ENCODE peak calls at places on chromosomes 13 and 19, in six cellular contexts. P, K, S, U, M and V are unnamed samples.

GRCh38 chr19:53192771-53193533 is at the start of gene ZNF665:
- DNase-seq in P (peak; percentile 96), K (peak; percentile 89), S (peak; percentile 73), U (peak; percentile 56), M (peak; percentile 90), V (peak; percentile 87)

GRCh38 chr19:10884273-10884672 is 12.9 kb downstream of the CARM1 start:
- DNase-seq in P (no peak), K (peak; percentile 72), S (no peak), U (no peak), M (no peak), V (no peak)

GRCh38 chr13:111204438-111205177 is 89.5 kb downstream of the ARHGEF7 start:
- DNase-seq in P (no peak), K (peak; percentile 48), S (no peak), U (no peak), M (no peak), V (no peak)

GRCh38 chr13:65292488-65292901 is 1937.6 kb downstream of the PCDH9 start:
- DNase-seq in P (no peak), K (no peak), S (no peak), U (no peak), M (peak; percentile 8), V (no peak)

GRCh38 chr13:28059214-28059613 is 41.2 kb downstream of the FLT3 start:
- DNase-seq in P (no peak), K (no peak), S (peak; percentile 1), U (peak; percentile 23), M (peak; percentile 2), V (no peak)

GRCh38 chr13:105660550-105660949 is 874.9 kb downstream of the EFNB2 start:
- DNase-seq in P (no peak), K (no peak), S (no peak), U (no peak), M (no peak), V (no peak)

GRCh38 chr13:29607465-29607864 is 12.0 kb upstream of the SLC7A1 start:
- DNase-seq in P (no peak), K (no peak), S (no peak), U (no peak), M (no peak), V (no peak)

GRCh38 chr19:7391218-7391670 is 42.5 kb downstream of the ARHGEF18 start:
- DNase-seq in P (no peak), K (no peak), S (no peak), U (no peak), M (no peak), V (no peak)

GRCh38 chr13:79227418-79227817 is 178.6 kb downstream of the RBM26 start:
- DNase-seq in P (no peak), K (no peak), S (no peak), U (no peak), M (no peak), V (no peak)